ENCODE peak calls at places on chromosomes 2 and 18, in five cellular contexts. O is HCT116, J is hepatocyte, R is IMR-90, B is fibroblast of lung. G is an unnamed sample. For H3K27me3 and H4K20me1, the result is how much of the 10 kb centered on the place peaks cover.

GRCh38 chr2:241211276-241211675 is 22.8 kb downstream of the ANO7 start:
- DNase-seq in O (no peak), J (no peak), R (no peak), B (no peak), G (peak)

GRCh38 chr2:219175928-219176817 is 552 bp downstream of the CNPPD1 start:
- DNase-seq in O (no peak), J (peak), R (peak), B (peak), G (no peak)

GRCh38 chr2:156343096-156343939 is 10.8 kb upstream of the NR4A2 start:
- DNase-seq in O (no peak), J (no peak), R (no peak), B (no peak), G (no peak)

GRCh38 chr2:18585526-18585925 is 3.8 kb downstream of the NT5C1B start:
- DNase-seq in O (no peak), J (no peak), R (no peak), B (no peak), G (no peak)

GRCh38 chr2:171963198-171963597 is 36.6 kb upstream of the METAP1D start:
- DNase-seq in O (no peak), J (no peak), R (no peak), B (no peak), G (no peak)

GRCh38 chr18:31446854-31447253 is 687 bp upstream of the DSG3 start:
- DNase-seq in O (no peak), J (no peak), R (no peak), B (peak), G (no peak)

GRCh38 chr2:74006424-74006823 is 21.7 kb downstream of the TET3 start:
- DNase-seq in O (no peak), J (no peak), R (no peak), B (no peak), G (no peak)

GRCh38 chr18:998976-999375 is 94.3 kb downstream of the ADCYAP1 start:
- DNase-seq in O (no peak), J (no peak), R (no peak), B (no peak), G (no peak)

GRCh38 chr2:150688016-150688415 is 200.5 kb upstream of the RND3 start:
- DNase-seq in O (no peak), J (no peak), R (no peak), B (no peak), G (no peak)

GRCh38 chr2:19124135-19124534 is 234.3 kb downstream of the OSR1 start:
- DNase-seq in O (no peak), J (no peak), R (peak), B (peak), G (no peak)

GRCh38 chr18:77551055-77551454 is 301.4 kb downstream of the GALR1 start:
- DNase-seq in O (no peak), J (no peak), R (no peak), B (no peak), G (no peak)

GRCh38 chr2:59584958-59585357 is 968.5 kb downstream of the BCL11A start:
- DNase-seq in O (no peak), J (peak), R (no peak), B (no peak), G (peak)

GRCh38 chr2:240452471-240453256 is 17.2 kb downstream of the GPC1 start:
- DNase-seq in O (no peak), J (peak), R (peak), B (peak), G (peak)

GRCh38 chr18:72830109-72830508 is 37.7 kb downstream of the NETO1 start:
- DNase-seq in O (no peak), J (peak), R (no peak), B (peak), G (peak)

GRCh38 chr2:46813046-46813445 is 102.6 kb downstream of the MCFD2 start:
- DNase-seq in O (no peak), J (peak), R (peak), B (peak), G (no peak)

GRCh38 chr2:133315280-133315679 is 253.0 kb downstream of the NCKAP5 start:
- DNase-seq in O (no peak), J (no peak), R (no peak), B (no peak), G (no peak)

GRCh38 chr2:70248810-70249438 is 496 bp upstream of the TIA1 start:
- DNase-seq in O (no peak), J (peak), R (no peak), B (peak), G (no peak)

GRCh38 chr2:98458207-98458606 is 13.5 kb downstream of the INPP4A start:
- DNase-seq in O (no peak), J (no peak), R (peak), B (peak), G (peak)

GRCh38 chr2:55772309-55772980 is 78.8 kb upstream of the PNPT1 start:
- DNase-seq in O (no peak), J (no peak), R (no peak), B (no peak), G (no peak)

GRCh38 chr2:71613566-71613952 is 160.2 kb downstream of the DYSF start:
- DNase-seq in O (no peak), J (no peak), R (no peak), B (no peak), G (no peak)

GRCh38 chr18:75162467-75162866 is 46.5 kb downstream of the PTGR3 start:
- DNase-seq in O (no peak), J (no peak), R (peak), B (peak), G (no peak)

GRCh38 chr2:96663177-96663576 is 20.6 kb downstream of the FER1L5 start:
- DNase-seq in O (no peak), J (no peak), R (no peak), B (no peak), G (no peak)

GRCh38 chr2:119387381-119388129 is 20.8 kb downstream of the DBI start:
- DNase-seq in O (no peak), J (peak), R (peak), B (peak), G (peak)

GRCh38 chr2:177618270-177619253 is 226.0 kb downstream of the AGPS start:
- DNase-seq in O (peak), J (peak), R (peak), B (peak), G (peak)

GRCh38 chr2:168773719-168774521 is 28.5 kb upstream of the NOSTRIN start:
- DNase-seq in O (peak), J (peak), R (peak), B (peak), G (peak)

GRCh38 chr2:177396630-177397460 is 4.3 kb downstream of the AGPS start:
- DNase-seq in O (no peak), J (peak), R (peak), B (peak), G (peak)

GRCh38 chr2:241443486-241444223 is 64.7 kb downstream of the STK25 start:
- DNase-seq in O (no peak), J (no peak), R (peak), B (peak), G (no peak)

GRCh38 chr2:187553908-187554703 is at the start of gene TFPI:
- DNase-seq in O (no peak), J (peak), R (peak), B (peak), G (no peak)

GRCh38 chr2:120415728-120416509 is 70.0 kb downstream of the INHBB start:
- DNase-seq in O (no peak), J (no peak), R (no peak), B (no peak), G (no peak)

DNA sequence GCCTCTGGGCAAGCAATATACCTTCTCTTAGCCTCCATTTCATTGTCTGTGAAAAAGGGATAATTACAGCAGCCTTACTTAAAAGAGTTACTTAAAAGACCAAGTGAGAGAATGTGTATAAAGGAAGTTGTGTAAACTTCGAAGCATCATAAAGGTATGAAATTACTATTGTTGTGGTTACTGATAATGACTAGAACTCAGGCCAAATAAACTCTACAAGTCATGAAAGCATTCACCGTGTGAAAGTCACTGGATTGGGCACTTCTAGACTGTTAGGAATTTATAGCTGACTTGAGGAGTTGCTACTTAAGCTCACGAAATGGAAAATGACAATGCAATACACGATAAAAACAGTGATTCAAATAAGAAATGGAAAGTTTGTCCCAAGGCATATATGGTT is 67.4 kb upstream of the HAAO start:
- DNase-seq in O (no peak), J (no peak), R (no peak), B (peak), G (no peak)
- H3K27me3 ChIP-seq in O (under half), J (under half), R (under half), B (under half), G (under half)

DNA sequence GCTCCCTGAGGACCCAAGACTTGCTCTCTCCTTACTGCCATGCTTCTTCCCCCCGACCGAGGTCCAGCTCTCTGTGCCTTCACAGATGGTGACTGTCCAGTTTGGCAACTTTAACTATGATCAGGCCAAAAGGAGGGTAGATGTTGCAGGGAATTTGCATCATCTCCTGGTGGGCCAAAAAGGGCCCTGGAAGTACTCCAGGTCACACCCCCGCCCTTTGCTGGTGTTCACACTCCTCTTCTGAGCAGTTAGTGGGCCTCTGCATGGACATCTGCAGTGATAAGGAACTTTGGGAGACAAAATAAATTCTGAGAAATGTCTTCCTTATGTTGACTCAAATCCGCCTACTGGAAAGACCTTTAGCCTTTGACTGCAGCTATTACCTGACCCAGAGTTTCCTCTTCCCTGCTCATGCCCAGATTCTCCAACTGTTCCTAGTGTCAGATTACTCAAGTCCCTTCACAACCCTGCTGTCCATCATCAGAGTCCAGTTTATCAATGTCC is 234.4 kb downstream of the LOXHD1 start:
- DNase-seq in O (no peak), J (no peak), R (no peak), B (no peak), G (no peak)
- H4K20me1 ChIP-seq in O (under half), J (under half), R (under half), B (under half), G (under half)

GRCh38 chr2:40372586-40372985 is 79.3 kb downstream of the SLC8A1 start:
- DNase-seq in O (no peak), J (no peak), R (peak), B (peak), G (no peak)
- H3K27me3 ChIP-seq in O (under half), J (under half), R (under half), B (under half), G (under half)

GRCh38 chr2:113896791-113897190 is 6.9 kb downstream of the ACTR3 start:
- DNase-seq in O (no peak), J (no peak), R (peak), B (no peak), G (no peak)
- H4K20me1 ChIP-seq in O (under half), J (half or more), R (half or more), B (under half), G (half or more)

GRCh38 chr18:22694954-22695353 is 238.2 kb upstream of the RBBP8 start:
- DNase-seq in O (peak), J (peak), R (peak), B (peak), G (peak)
- H3K27me3 ChIP-seq in O (under half), J (under half), R (under half), B (under half), G (under half)

DNA sequence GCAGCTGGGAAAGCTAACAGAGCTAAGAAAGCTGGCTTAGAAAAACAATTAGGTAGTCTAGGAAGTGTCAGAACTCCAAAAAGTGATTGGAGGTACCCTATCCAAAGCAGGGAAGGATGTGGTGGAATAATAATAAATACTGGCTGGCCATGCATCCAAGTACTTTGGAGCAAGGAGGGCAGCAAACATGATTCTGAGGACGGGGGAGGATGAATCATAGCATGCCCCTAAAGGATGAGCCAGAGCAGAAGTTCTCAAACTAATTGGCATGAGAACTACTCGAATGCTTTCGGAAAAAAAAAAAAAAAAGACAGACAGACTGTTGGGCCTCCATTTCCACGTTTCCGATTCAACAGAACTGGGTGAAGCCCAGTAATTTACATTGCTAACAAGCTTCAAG is 2.4 kb downstream of the CWC22 start:
- DNase-seq in O (no peak), J (no peak), R (peak), B (peak), G (no peak)
- H4K20me1 ChIP-seq in O (under half), J (under half), R (under half), B (under half), G (under half)

GRCh38 chr18:13295894-13296293 is 77.3 kb downstream of the LDLRAD4 start:
- DNase-seq in O (no peak), J (no peak), R (no peak), B (no peak), G (no peak)
- H3K27me3 ChIP-seq in O (under half), J (under half), R (under half), B (under half), G (half or more)

GRCh38 chr2:26852405-26853348 is 4.7 kb downstream of the DPYSL5 start:
- DNase-seq in O (no peak), J (no peak), R (no peak), B (no peak), G (no peak)

GRCh38 chr2:26860451-26860850 is 12.5 kb downstream of the DPYSL5 start:
- DNase-seq in O (no peak), J (no peak), R (no peak), B (no peak), G (no peak)

GRCh38 chr2:26850565-26850964 is 2.6 kb downstream of the DPYSL5 start:
- DNase-seq in O (no peak), J (no peak), R (no peak), B (no peak), G (no peak)

GRCh38 chr2:26854283-26854827 is 6.4 kb downstream of the DPYSL5 start:
- DNase-seq in O (no peak), J (no peak), R (no peak), B (no peak), G (no peak)

DNA sequence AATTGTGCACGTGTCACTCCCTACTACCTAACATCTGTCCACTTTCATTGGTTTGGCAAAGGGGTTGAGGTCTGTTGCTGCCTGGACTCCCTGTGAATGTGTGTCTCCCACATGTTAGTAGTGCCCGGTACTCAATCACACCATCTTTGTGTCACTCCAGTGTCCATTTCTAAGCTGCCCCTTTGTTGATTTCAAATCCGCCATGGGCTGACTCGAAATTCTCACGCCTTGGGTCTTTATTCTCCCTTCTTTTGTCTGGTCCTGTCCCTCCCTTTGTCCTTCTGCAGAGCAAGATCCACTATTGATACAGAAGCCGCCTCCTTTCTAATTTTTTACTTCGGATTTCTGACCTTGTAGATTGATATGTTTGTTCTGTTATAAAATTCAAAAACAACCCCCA is 7.6 kb downstream of the DPYSL5 start:
- DNase-seq in O (no peak), J (no peak), R (no peak), B (no peak), G (no peak)
- H4K20me1 ChIP-seq in O (under half), J (under half), R (under half), B (under half), G (under half)

GRCh38 chr2:36362291-36362690 is 6.7 kb downstream of the CRIM1 start:
- DNase-seq in O (no peak), J (no peak), R (peak), B (peak), G (no peak)
- H3K27me3 ChIP-seq in O (under half), J (under half), R (under half), B (under half), G (under half)

G was measured in PC-9.